ENCODE peak calls at places on chromosomes 11 and 22, in seven cellular contexts. M, W, K, Q, S, X and H are unnamed samples.
A peak's percentile ranks its signal among the peaks of the same experiment; 100 is the strongest.

GRCh38 chr11:17197431-17197898 is 10.3 kb downstream of the PIK3C2A start:
- DNase-seq in K (no peak), S (peak; percentile 52), W (peak; percentile 65), M (no peak), Q (no peak), X (no peak), H (no peak)

GRCh38 chr11:6443269-6444003 is 2.6 kb upstream of the HPX start:
- DNase-seq in K (peak; percentile 24), W (peak; percentile 40), X (peak; percentile 53), S (peak; percentile 60), Q (peak; percentile 51), M (peak; percentile 33), H (no peak)

GRCh38 chr11:109203176-109203575 is 218.8 kb upstream of the C11orf87 start:
- DNase-seq in K (no peak), Q (no peak), S (no peak), M (no peak), X (no peak), W (no peak), H (no peak)

GRCh38 chr11:61701298-61701993 is 21.3 kb downstream of the DAGLA start:
- DNase-seq in W (no peak), S (peak; percentile 47), Q (no peak), X (no peak), K (no peak), M (no peak), H (no peak)

GRCh38 chr11:123378096-123378495 is 52.0 kb upstream of the GRAMD1B start:
- DNase-seq in X (no peak), S (no peak), W (no peak), M (no peak), K (no peak), Q (no peak), H (no peak)

GRCh38 chr11:122140535-122140934 is 24.5 kb upstream of the BLID start:
- DNase-seq in X (no peak), S (peak; percentile 92), M (no peak), W (peak; percentile 75), Q (no peak), K (no peak), H (peak; percentile 21)

GRCh38 chr11:129846508-129847335 is 31.1 kb downstream of the TMEM45B start:
- DNase-seq in X (peak; percentile 30), W (peak; percentile 98), Q (no peak), S (peak; percentile 98), M (no peak), K (no peak), H (peak; percentile 73)

GRCh38 chr11:30244255-30244654 is 13.4 kb downstream of the FSHB start:
- DNase-seq in Q (no peak), X (no peak), M (no peak), S (peak; percentile 93), K (no peak), W (peak; percentile 42), H (peak; percentile 72)

GRCh38 chr11:92866679-92867282 is 102.7 kb upstream of the MTNR1B start:
- DNase-seq in X (no peak), Q (no peak), W (no peak), K (no peak), M (no peak), S (no peak), H (no peak)

GRCh38 chr11:2577071-2578005 is 122.5 kb downstream of the KCNQ1OT1 start:
- DNase-seq in S (no peak), W (no peak), X (no peak), K (no peak), Q (no peak), M (peak; percentile 6), H (no peak)

GRCh38 chr22:41939981-41940852 is 6.7 kb downstream of the CENPM start:
- DNase-seq in K (peak; percentile 17), Q (no peak), X (peak; percentile 97), W (no peak), M (peak; percentile 95), S (no peak), H (no peak)

GRCh38 chr11:125925804-125926203 is 20.0 kb upstream of the VSIG10L2 start:
- DNase-seq in X (no peak), W (no peak), K (no peak), S (no peak), M (no peak), Q (no peak), H (no peak)

GRCh38 chr11:2780850-2781412 is 81.1 kb upstream of the KCNQ1OT1 start:
- DNase-seq in Q (no peak), M (no peak), X (no peak), K (no peak), W (no peak), S (no peak), H (no peak)

GRCh38 chr11:60937811-60938210 is 13.6 kb downstream of the TMEM132A start:
- DNase-seq in S (no peak), Q (no peak), X (no peak), W (no peak), M (no peak), K (no peak), H (no peak)

GRCh38 chr11:103609117-103610066 is 427.0 kb upstream of the DDI1 start:
- DNase-seq in W (peak; percentile 98), X (no peak), K (no peak), Q (no peak), S (peak; percentile 96), M (no peak), H (peak; percentile 89)

GRCh38 chr11:117396970-117397369 is 69.3 kb downstream of the CEP164 start:
- DNase-seq in Q (no peak), X (no peak), M (no peak), W (no peak), S (no peak), K (no peak), H (no peak)

GRCh38 chr11:43697679-43698078 is 17.1 kb downstream of the HSD17B12 start:
- DNase-seq in M (no peak), W (peak; percentile 27), Q (no peak), K (no peak), X (no peak), S (peak; percentile 59), H (no peak)

GRCh38 chr11:61411589-61411988 is 18.2 kb downstream of the CPSF7 start:
- DNase-seq in Q (no peak), S (no peak), M (no peak), X (no peak), W (no peak), K (no peak), H (no peak)

GRCh38 chr11:129743029-129743846 is 72.4 kb upstream of the TMEM45B start:
- DNase-seq in X (no peak), M (no peak), W (no peak), K (no peak), S (peak; percentile 28), Q (no peak), H (no peak)

GRCh38 chr11:124798991-124799383 is 1.2 kb downstream of the MSANTD2 start:
- DNase-seq in Q (no peak), M (no peak), S (peak; percentile 50), K (no peak), X (no peak), W (peak; percentile 87), H (no peak)

GRCh38 chr11:78140392-78141077 is 1.1 kb upstream of the ALG8 start:
- DNase-seq in W (no peak), S (peak; percentile 5), K (no peak), M (no peak), X (no peak), Q (no peak), H (no peak)

GRCh38 chr22:19902245-19902699 is 39.3 kb upstream of the COMT start:
- DNase-seq in W (no peak), S (no peak), K (no peak), Q (no peak), M (no peak), X (no peak), H (no peak)

GRCh38 chr11:110490886-110491285 is 61.1 kb downstream of the FDX1 start:
- DNase-seq in K (no peak), S (peak; percentile 86), Q (no peak), W (peak; percentile 71), M (no peak), X (no peak), H (no peak)

GRCh38 chr11:72750086-72750485 is 2.1 kb downstream of the ARAP1 start:
- DNase-seq in Q (no peak), K (peak; percentile 35), X (no peak), W (no peak), M (no peak), S (no peak), H (no peak)

GRCh38 chr11:64759131-64759721 is 548 bp downstream of the PYGM start:
- DNase-seq in S (no peak), Q (no peak), M (no peak), X (no peak), K (no peak), W (no peak), H (no peak)

GRCh38 chr11:85947431-85948272 is 92.5 kb downstream of the CCDC83 start:
- DNase-seq in S (peak; percentile 95), K (no peak), X (no peak), M (no peak), Q (no peak), W (peak; percentile 89), H (peak; percentile 73)

GRCh38 chr11:104073950-104074349 is 37.5 kb downstream of the DDI1 start:
- DNase-seq in X (no peak), K (no peak), Q (no peak), M (no peak), S (peak; percentile 93), W (peak; percentile 75), H (no peak)

GRCh38 chr11:46333129-46333947 is 13.9 kb upstream of the DGKZ start:
- DNase-seq in X (peak; percentile 30), K (no peak), S (no peak), Q (no peak), W (no peak), M (no peak), H (no peak)

GRCh38 chr22:19510919-19511341 is 13.3 kb downstream of the CLDN5 start:
- DNase-seq in S (no peak), K (no peak), Q (no peak), W (no peak), M (no peak), X (no peak), H (no peak)

GRCh38 chr22:34850010-34850409 is 215.9 kb upstream of the ISX start:
- DNase-seq in X (no peak), W (peak; percentile 59), S (no peak), M (no peak), K (no peak), Q (no peak), H (no peak)

GRCh38 chr22:40302149-40302548 is 44.2 kb upstream of the ADSL start:
- DNase-seq in W (no peak), X (no peak), M (no peak), Q (no peak), K (no peak), S (no peak), H (no peak)

GRCh38 chr11:127816959-127817358 is 770.4 kb downstream of the ETS1 start:
- DNase-seq in K (no peak), W (peak; percentile 41), X (no peak), M (no peak), Q (no peak), S (no peak), H (no peak)

GRCh38 chr11:13663631-13664071 is 4.8 kb upstream of the FAR1 start:
- DNase-seq in M (no peak), X (no peak), Q (no peak), K (no peak), W (peak; percentile 72), S (peak; percentile 64), H (no peak)

GRCh38 chr11:72352859-72353551 is 81.3 kb downstream of the CLPB start:
- DNase-seq in Q (peak; percentile 28), X (no peak), W (peak; percentile 16), S (peak; percentile 84), K (no peak), M (no peak), H (no peak)

GRCh38 chr11:8338138-8338537 is 74.5 kb upstream of the LMO1 start:
- DNase-seq in S (peak; percentile 35), M (no peak), K (no peak), Q (peak; percentile 66), X (no peak), W (peak; percentile 35), H (no peak)

GRCh38 chr11:69888671-69889076 is 69.5 kb upstream of the FGF3 start:
- DNase-seq in S (peak; percentile 36), Q (peak; percentile 81), K (peak; percentile 2), W (peak; percentile 60), X (peak; percentile 67), M (peak; percentile 51), H (no peak)

GRCh38 chr11:117199916-117200812 is 994 bp downstream of the TAGLN start:
- DNase-seq in X (no peak), S (no peak), K (no peak), M (no peak), Q (no peak), W (no peak), H (no peak)

GRCh38 chr22:41487037-41487963 is 18.4 kb downstream of the ACO2 start:
- DNase-seq in S (no peak), M (no peak), X (no peak), W (no peak), Q (no peak), K (no peak), H (peak; percentile 59)